ENCODE peak calls at places on chromosomes 13 and 19, in four cellular contexts. H is IMR-90, W is K562, M is GM12878. N is an unnamed sample.

GRCh38 chr19:1668339-1669123 is 16.1 kb upstream of the TCF3 start:
- DNase-seq in H (no peak), W (no peak), M (no peak), N (no peak)

GRCh38 chr19:40525234-40526051 is 51.2 kb upstream of the SHKBP1 start:
- DNase-seq in H (no peak), W (peak), M (no peak), N (no peak)

GRCh38 chr13:46160474-46161066 is 21.4 kb downstream of the LCP1 start:
- DNase-seq in H (peak), W (peak), M (no peak), N (peak)

GRCh38 chr13:19862511-19863313 is 737 bp downstream of the ZMYM5 start:
- DNase-seq in H (peak), W (peak), M (no peak), N (peak)

GRCh38 chr13:70386919-70387318 is 278.7 kb upstream of the KLHL1 start:
- DNase-seq in H (no peak), W (no peak), M (no peak), N (no peak)

GRCh38 chr19:42096255-42096837 is 20.4 kb downstream of the ZNF574 start:
- DNase-seq in H (no peak), W (no peak), M (no peak), N (no peak)

GRCh38 chr13:62432295-62432694 is 1016.6 kb upstream of the PCDH20 start:
- DNase-seq in H (no peak), W (no peak), M (no peak), N (no peak)

GRCh38 chr13:28494861-28495585 is at the start of gene FLT1:
- DNase-seq in H (peak), W (no peak), M (no peak), N (peak)

GRCh38 chr13:51252954-51253531 is 30.8 kb downstream of the FAM124A start:
- DNase-seq in H (no peak), W (no peak), M (peak), N (no peak)

GRCh38 chr13:59680429-59681024 is 483.2 kb downstream of the DIAPH3 start:
- DNase-seq in H (peak), W (peak), M (no peak), N (peak)

GRCh38 chr13:94256671-94257070 is 222.8 kb downstream of the DCT start:
- DNase-seq in H (no peak), W (no peak), M (no peak), N (no peak)

GRCh38 chr19:35297922-35298321 is 6.0 kb downstream of the MAG start:
- DNase-seq in H (no peak), W (no peak), M (no peak), N (no peak)

GRCh38 chr13:96020941-96021340 is 32.3 kb downstream of the UGGT2 start:
- DNase-seq in H (no peak), W (no peak), M (no peak), N (no peak)

GRCh38 chr19:11098327-11098726 is 9.1 kb downstream of the LDLR start:
- DNase-seq in H (no peak), W (no peak), M (no peak), N (no peak)

GRCh38 chr13:110067355-110068175 is 239.4 kb downstream of the COL4A1 start:
- DNase-seq in H (no peak), W (no peak), M (no peak), N (no peak)

GRCh38 chr13:98171806-98172569 is 5.1 kb downstream of the RNF113B start:
- DNase-seq in H (peak), W (no peak), M (no peak), N (peak)

GRCh38 chr13:27600712-27601111 is 19.6 kb downstream of the LNX2 start:
- DNase-seq in H (no peak), W (no peak), M (no peak), N (no peak)

GRCh38 chr19:12453495-12453894 is 12.7 kb upstream of the ZNF443 start:
- DNase-seq in H (no peak), W (no peak), M (no peak), N (no peak)

GRCh38 chr13:113759525-113760137 is 605 bp downstream of the TMEM255B start:
- DNase-seq in H (peak), W (no peak), M (no peak), N (peak)

GRCh38 chr19:49014123-49014869 is 2.6 kb downstream of the LHB start:
- DNase-seq in H (peak), W (no peak), M (no peak), N (no peak)

GRCh38 chr13:42876810-42877550 is 95.6 kb downstream of the FAM216B start:
- DNase-seq in H (peak), W (no peak), M (no peak), N (no peak)

GRCh38 chr13:31159306-31159705 is 2.4 kb downstream of the HSPH1 start:
- DNase-seq in H (peak), W (no peak), M (no peak), N (no peak)

GRCh38 chr19:6056801-6057650 is 53.3 kb downstream of the RFX2 start:
- DNase-seq in H (peak), W (peak), M (no peak), N (peak)

GRCh38 chr19:49356382-49356781 is 5.8 kb downstream of the TEAD2 start:
- DNase-seq in H (no peak), W (no peak), M (no peak), N (peak)

GRCh38 chr13:46831588-46832194 is 34.7 kb upstream of the ESD start:
- DNase-seq in H (peak), W (peak), M (no peak), N (peak)

GRCh38 chr13:23467048-23467931 is 33.8 kb upstream of the SACS start:
- DNase-seq in H (peak), W (no peak), M (no peak), N (no peak)

GRCh38 chr13:74210693-74211393 is 76.6 kb upstream of the KLF12 start:
- DNase-seq in H (peak), W (no peak), M (no peak), N (peak)

GRCh38 chr13:111846396-111847174 is 220.4 kb upstream of the SOX1 start:
- DNase-seq in H (no peak), W (no peak), M (no peak), N (no peak)

GRCh38 chr13:41708648-41709175 is 251.4 kb downstream of the RGCC start:
- DNase-seq in H (no peak), W (no peak), M (no peak), N (no peak)

GRCh38 chr13:81395368-81395767 is 1054.4 kb upstream of the SPRY2 start:
- DNase-seq in H (no peak), W (peak), M (no peak), N (no peak)

GRCh38 chr19:5994407-5995165 is 16.6 kb upstream of the RANBP3 start:
- DNase-seq in H (no peak), W (no peak), M (no peak), N (no peak)

GRCh38 chr13:77810430-77810829 is 108.2 kb downstream of the EDNRB start:
- DNase-seq in H (peak), W (no peak), M (no peak), N (peak)

GRCh38 chr19:7159105-7159933 is 89.8 kb downstream of the ZNF557 start:
- DNase-seq in H (peak), W (no peak), M (no peak), N (no peak)

GRCh38 chr13:97548736-97549135 is 114.8 kb downstream of the RAP2A start:
- DNase-seq in H (peak), W (no peak), M (no peak), N (no peak)

GRCh38 chr13:25136872-25137623 is 35.0 kb downstream of the AMER2 start:
- DNase-seq in H (no peak), W (no peak), M (no peak), N (no peak)
- H3K4me2 ChIP-seq in H (no peak), W (no peak), M (no peak), N (no peak)

GRCh38 chr13:90055121-90055520 is 1292.4 kb upstream of the MIR17HG start:
- DNase-seq in H (no peak), W (no peak), M (no peak), N (no peak)
- TF ChIP-seq FOS in H (no peak), W (no peak), M (no peak), N (no peak)

GRCh38 chr19:31066385-31066784 is 282.9 kb downstream of the TSHZ3 start:
- DNase-seq in H (peak), W (no peak), M (no peak), N (no peak)
- H2AFZ ChIP-seq in H (peak), W (no peak), M (no peak), N (no peak)

DNA sequence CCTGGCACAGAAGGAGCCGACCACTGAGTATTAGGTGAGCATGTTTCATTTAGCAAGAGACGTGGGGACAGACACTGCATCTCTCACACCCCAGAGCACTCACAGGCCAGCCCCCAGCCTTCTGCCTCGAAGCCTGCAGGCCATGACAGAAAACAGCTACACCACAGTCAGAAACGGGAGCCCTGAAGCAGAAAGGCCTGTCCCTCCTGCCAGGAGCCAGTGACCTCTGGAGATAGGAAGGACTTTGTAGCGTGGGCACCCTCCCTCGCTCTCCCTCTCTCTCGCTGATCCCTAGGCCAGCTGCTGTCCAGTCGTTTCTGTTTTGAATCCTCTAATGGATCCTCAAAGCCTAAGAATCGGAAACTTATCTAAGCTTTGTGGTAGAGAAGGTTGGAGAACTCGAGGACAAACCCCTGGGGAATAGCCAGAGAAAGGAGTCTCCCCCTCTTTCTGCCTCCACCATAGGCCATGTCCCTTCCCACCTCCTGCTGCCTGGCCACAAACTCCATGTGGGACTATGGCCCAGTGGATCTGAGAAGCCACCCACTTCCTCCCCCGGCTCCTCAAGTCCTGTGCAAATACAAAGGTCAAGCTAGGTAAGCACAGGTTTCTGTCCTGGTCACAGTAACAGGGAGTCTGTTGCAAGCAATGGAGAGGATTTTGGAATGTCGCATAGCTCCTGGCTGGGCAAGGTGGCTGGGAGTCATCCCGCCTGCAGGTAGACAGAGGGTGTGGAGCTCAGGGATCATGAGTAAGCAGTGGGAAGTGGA is 95.1 kb downstream of the NUFIP1 start:
- DNase-seq in H (no peak), W (no peak), M (no peak), N (no peak)
- H3K4me2 ChIP-seq in H (no peak), W (no peak), M (no peak), N (no peak)

N was measured in endothelial cell of umbilical vein.